ENCODE peak calls at places on chromosomes 7 and 10, in five cellular contexts. E is CD8-positive, alpha-beta T cell; R is PC-3; B is SJSA1; Q is SK-N-SH. T is an unnamed sample.

GRCh38 chr10:16779375-16779774 is 37.8 kb downstream of the RSU1 start:
- DNase-seq in E (peak; percentile 16), R (no peak), B (no peak), Q (no peak), T (no peak)

GRCh38 chr7:157523371-157523765 is 186.6 kb downstream of the DNAJB6 start:
- DNase-seq in E (no peak), R (no peak), B (no peak), Q (no peak), T (no peak)

GRCh38 chr10:110209926-110210662 is 2.7 kb downstream of the MXI1 start:
- DNase-seq in E (no peak), R (peak; percentile 30), B (peak; percentile 49), Q (peak; percentile 82), T (no peak)

GRCh38 chr10:79159785-79160184 is 91.0 kb downstream of the ZMIZ1 start:
- DNase-seq in E (no peak), R (no peak), B (no peak), Q (peak; percentile 87), T (no peak)

GRCh38 chr7:111772716-111773115 is 210.4 kb upstream of the IMMP2L start:
- DNase-seq in E (no peak), R (no peak), B (no peak), Q (no peak), T (no peak)

GRCh38 chr10:121667948-121668335 is 69.7 kb upstream of the FGFR2 start:
- DNase-seq in E (no peak), R (no peak), B (no peak), Q (no peak), T (no peak)

GRCh38 chr10:48399056-48399541 is 92.6 kb downstream of the MAPK8 start:
- DNase-seq in E (no peak), R (no peak), B (peak; percentile 30), Q (no peak), T (no peak)

GRCh38 chr7:147510913-147511312 is 1079.7 kb upstream of the C7orf33 start:
- DNase-seq in E (no peak), R (peak; percentile 91), B (peak; percentile 37), Q (no peak), T (no peak)

GRCh38 chr10:74786126-74786525 is 40.3 kb upstream of the KAT6B start:
- DNase-seq in E (no peak), R (peak; percentile 90), B (no peak), Q (no peak), T (no peak)

GRCh38 chr10:81280497-81281479 is 594.2 kb upstream of the NRG3 start:
- DNase-seq in E (no peak), R (no peak), B (no peak), Q (no peak), T (no peak)

GRCh38 chr10:4882704-4883078 is 56.7 kb downstream of the AKR1E2 start:
- DNase-seq in E (no peak), R (no peak), B (no peak), Q (no peak), T (no peak)

GRCh38 chr7:22885824-22886255 is 63.2 kb upstream of the TOMM7 start:
- DNase-seq in E (peak; percentile 28), R (no peak), B (no peak), Q (no peak), T (peak; percentile 58)

GRCh38 chr10:77909755-77910375 is 16.7 kb downstream of the DLG5 start:
- DNase-seq in E (no peak), R (peak; percentile 78), B (no peak), Q (no peak), T (no peak)

GRCh38 chr10:52729259-52730104 is 43.1 kb downstream of the MBL2 start:
- DNase-seq in E (no peak), R (peak; percentile 95), B (peak; percentile 15), Q (peak; percentile 56), T (no peak)

GRCh38 chr10:70494536-70494935 is 16.0 kb downstream of the PALD1 start:
- DNase-seq in E (no peak), R (no peak), B (no peak), Q (no peak), T (no peak)

GRCh38 chr7:74355091-74355490 is 65.9 kb downstream of the CLIP2 start:
- DNase-seq in E (no peak), R (peak; percentile 88), B (peak; percentile 64), Q (no peak), T (no peak)

GRCh38 chr7:51160990-51161615 is 155.5 kb downstream of the COBL start:
- DNase-seq in E (peak; percentile 27), R (peak; percentile 72), B (peak; percentile 26), Q (peak; percentile 81), T (peak; percentile 34)

GRCh38 chr7:15822123-15822495 is 135.6 kb upstream of the MEOX2 start:
- DNase-seq in E (no peak), R (no peak), B (no peak), Q (no peak), T (no peak)

GRCh38 chr10:63114031-63114814 is 18.9 kb upstream of the NRBF2 start:
- DNase-seq in E (no peak), R (peak; percentile 87), B (no peak), Q (no peak), T (no peak)

GRCh38 chr7:129635300-129636029 is 23.9 kb downstream of the NRF1 start:
- DNase-seq in E (peak; percentile 55), R (peak; percentile 76), B (peak; percentile 57), Q (peak; percentile 78), T (peak; percentile 64)

GRCh38 chr7:75533926-75534325 is 41.8 kb downstream of the SPDYE5 start:
- DNase-seq in E (no peak), R (no peak), B (no peak), Q (no peak), T (no peak)
- H3K27ac ChIP-seq in E (no peak overlapping the region), R (no peak overlapping the region), B (no peak overlapping the region), Q (no peak overlapping the region), T (no peak overlapping the region)

GRCh38 chr10:11208243-11208642 is 190.6 kb downstream of the CELF2 start:
- DNase-seq in E (no peak), R (no peak), B (no peak), Q (no peak), T (no peak)
- H3K4me3 ChIP-seq in E (no peak overlapping the region), R (no peak overlapping the region), B (no peak overlapping the region), Q (no peak overlapping the region), T (peak overlapping the region; percentile 25)

GRCh38 chr10:86045896-86046295 is 320.7 kb downstream of the GRID1 start:
- DNase-seq in E (no peak), R (no peak), B (no peak), Q (no peak), T (no peak)

GRCh38 chr10:86046845-86047460 is 319.6 kb downstream of the GRID1 start:
- DNase-seq in E (no peak), R (no peak), B (no peak), Q (no peak), T (no peak)

GRCh38 chr10:86048571-86048970 is 318.0 kb downstream of the GRID1 start:
- DNase-seq in E (no peak), R (no peak), B (no peak), Q (no peak), T (no peak)

GRCh38 chr10:86048973-86049372 is 317.6 kb downstream of the GRID1 start:
- DNase-seq in E (no peak), R (no peak), B (no peak), Q (no peak), T (no peak)

GRCh38 chr10:86047588-86047987 is 319.0 kb downstream of the GRID1 start:
- DNase-seq in E (no peak), R (no peak), B (no peak), Q (no peak), T (no peak)
- H3K27me3 ChIP-seq in E (no peaks in the 10 kb centered on the region), R (no peaks in the 10 kb centered on the region), B (no peaks in the 10 kb centered on the region), Q (no peaks in the 10 kb centered on the region), T (no peaks in the 10 kb centered on the region)

GRCh38 chr7:55366461-55367138 is 1.5 kb downstream of the LANCL2 start:
- DNase-seq in E (peak; percentile 3), R (peak; percentile 5), B (no peak), Q (peak; percentile 48), T (no peak)

GRCh38 chr7:55370001-55370400 is 4.9 kb downstream of the LANCL2 start:
- DNase-seq in E (no peak), R (no peak), B (no peak), Q (no peak), T (no peak)

GRCh38 chr7:55367283-55367840 is 2.2 kb downstream of the LANCL2 start:
- DNase-seq in E (no peak), R (no peak), B (no peak), Q (no peak), T (no peak)

GRCh38 chr7:55365680-55366460 is 733 bp downstream of the LANCL2 start:
- DNase-seq in E (peak; percentile 93), R (peak; percentile 93), B (peak; percentile 99), Q (peak; percentile 98), T (peak; percentile 99)

GRCh38 chr7:55369427-55369826 is 4.3 kb downstream of the LANCL2 start:
- DNase-seq in E (no peak), R (no peak), B (peak; percentile 85), Q (no peak), T (no peak)
- H3K27ac ChIP-seq in E (no peak overlapping the region), R (no peak overlapping the region), B (no peak overlapping the region), Q (no peak overlapping the region), T (no peak overlapping the region)

GRCh38 chr10:3785849-3786290 is 861 bp upstream of the KLF6 start:
- DNase-seq in E (no peak), R (no peak), B (peak; percentile 76), Q (peak; percentile 67), T (no peak)
- H3K4me3 ChIP-seq in E (peak overlapping the region; percentile 41), R (peak overlapping the region; percentile 73), B (peak overlapping the region; percentile 96), Q (peak overlapping the region; percentile 75), T (peak overlapping the region; percentile 75)

DNA sequence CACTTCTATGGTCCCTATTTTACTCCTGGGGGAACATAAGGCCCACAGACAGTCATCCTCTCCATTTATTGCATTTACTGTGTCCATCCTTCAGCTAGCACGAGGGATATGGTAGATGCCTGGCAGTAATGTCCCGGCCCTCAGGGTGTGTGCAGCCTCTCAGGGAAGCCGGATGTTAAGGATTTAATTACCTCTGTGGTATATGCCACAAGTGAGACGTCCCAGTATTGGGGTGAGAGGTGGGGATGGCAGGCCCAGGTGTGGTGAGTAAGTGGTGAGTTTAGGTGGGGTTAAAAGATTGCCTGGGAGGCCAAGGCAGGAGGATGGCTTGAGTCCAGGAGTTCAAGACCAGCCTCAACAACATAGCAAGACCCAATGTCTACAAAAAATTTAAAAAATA is 144.9 kb downstream of the SH3PXD2A start:
- DNase-seq in E (no peak), R (peak; percentile 65), B (no peak), Q (no peak), T (no peak)
- H3K27me3 ChIP-seq in E (no peaks in the 10 kb centered on the region), R (no peaks in the 10 kb centered on the region), B (no peaks in the 10 kb centered on the region), Q (no peaks in the 10 kb centered on the region), T (no peaks in the 10 kb centered on the region)

DNA sequence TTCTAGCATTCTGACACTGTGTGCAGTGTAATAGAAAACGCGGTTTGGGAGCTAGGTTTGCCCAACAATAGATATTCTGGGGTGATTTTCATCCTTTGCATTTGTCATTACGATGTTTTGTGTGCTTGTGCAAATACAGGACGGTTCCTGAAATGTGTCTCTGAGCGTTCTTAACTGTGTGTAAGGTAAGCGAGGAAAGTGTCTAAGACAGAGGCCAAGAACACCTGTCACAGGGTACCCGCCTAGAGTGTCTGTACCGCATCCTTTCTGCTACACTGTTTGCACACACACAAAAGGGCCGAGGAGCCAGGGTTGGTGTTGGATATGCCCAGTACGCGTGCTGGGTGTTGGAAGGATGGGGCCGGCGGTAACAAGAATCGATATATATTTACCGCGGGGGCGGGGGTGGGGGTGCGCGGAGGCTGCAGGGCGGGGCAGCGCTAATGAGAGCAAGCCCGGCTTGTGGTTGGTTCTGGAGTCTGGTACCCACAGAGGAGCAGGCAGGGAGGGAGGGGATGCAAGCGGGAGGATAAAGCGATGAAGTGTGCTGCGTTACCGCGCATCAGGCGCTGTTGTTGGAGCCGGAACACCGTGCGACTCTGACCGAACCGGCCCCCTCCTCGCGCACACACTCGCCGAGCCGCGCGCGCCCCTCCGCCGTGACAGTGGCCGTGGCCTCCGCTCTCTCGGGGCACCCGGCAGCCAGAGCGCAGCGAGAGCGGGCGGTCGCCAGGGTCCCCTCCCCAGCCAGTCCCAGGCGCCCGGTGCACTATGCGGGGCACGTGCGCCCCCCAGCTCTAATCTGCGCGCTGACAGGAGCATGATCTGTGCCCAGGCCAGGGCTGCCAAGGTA is at the start of gene HECW1:
- DNase-seq in E (no peak), R (no peak), B (no peak), Q (no peak), T (no peak)
- H3K27ac ChIP-seq in E (no peak within 1 kb of the TSS), R (no peak within 1 kb of the TSS), B (no peak within 1 kb of the TSS), Q (no peak within 1 kb of the TSS), T (no peak within 1 kb of the TSS)

T was measured in naive thymus-derived CD4-positive, alpha-beta T cell.